ENCODE peak calls at places on chromosomes 7 and 10, in four cellular contexts. Z is thoracic aorta, M is mammary epithelial cell, Q is GM23338. E is an unnamed sample.

GRCh38 chr10:70265032-70265689 is 18.6 kb downstream of the NPFFR1 start:
- DNase-seq in Z (no peak), M (peak), Q (peak), E (peak)

GRCh38 chr10:106957825-106958581 is 206.5 kb downstream of the SORCS1 start:
- DNase-seq in Z (no peak), M (no peak), Q (peak), E (no peak)

GRCh38 chr10:120429395-120429794 is 27.6 kb upstream of the PLPP4 start:
- DNase-seq in Z (no peak), M (no peak), Q (no peak), E (no peak)

GRCh38 chr7:154841731-154842331 is 161.1 kb downstream of the PAXIP1 start:
- DNase-seq in Z (no peak), M (no peak), Q (no peak), E (no peak)

GRCh38 chr10:104348601-104349000 is 5.0 kb upstream of the CFAP58 start:
- DNase-seq in Z (no peak), M (no peak), Q (no peak), E (no peak)

GRCh38 chr7:999921-1000593 is 17.1 kb downstream of the CYP2W1 start:
- DNase-seq in Z (no peak), M (no peak), Q (no peak), E (no peak)

GRCh38 chr10:89879121-89879520 is 177.7 kb downstream of the KIF20B start:
- DNase-seq in Z (no peak), M (peak), Q (no peak), E (no peak)

GRCh38 chr7:150425670-150426069 is 24.8 kb upstream of the GIMAP8 start:
- DNase-seq in Z (no peak), M (no peak), Q (no peak), E (no peak)

GRCh38 chr10:87818505-87819273 is 663 bp upstream of the ATAD1 start:
- DNase-seq in Z (no peak), M (peak), Q (peak), E (peak)

GRCh38 chr10:63703113-63703670 is 182.0 kb downstream of the REEP3 start:
- DNase-seq in Z (no peak), M (no peak), Q (peak), E (no peak)

GRCh38 chr10:74640134-74640533 is 186.3 kb upstream of the KAT6B start:
- DNase-seq in Z (no peak), M (peak), Q (peak), E (peak)

GRCh38 chr10:69684981-69685353 is 54.9 kb downstream of the FAM241B start:
- DNase-seq in Z (no peak), M (no peak), Q (no peak), E (no peak)

GRCh38 chr7:24341677-24342076 is 57.7 kb downstream of the NPY start:
- DNase-seq in Z (no peak), M (no peak), Q (peak), E (peak)

GRCh38 chr7:132333301-132333700 is 243.0 kb downstream of the PLXNA4 start:
- DNase-seq in Z (no peak), M (no peak), Q (no peak), E (no peak)

GRCh38 chr10:14383266-14383665 is 52.5 kb upstream of the FRMD4A start:
- DNase-seq in Z (no peak), M (no peak), Q (no peak), E (no peak)

GRCh38 chr10:21532694-21533576 is 1.1 kb upstream of the MLLT10 start:
- DNase-seq in Z (no peak), M (no peak), Q (no peak), E (peak)

GRCh38 chr10:20115929-20116328 is 299.7 kb downstream of the PLXDC2 start:
- DNase-seq in Z (no peak), M (no peak), Q (peak), E (no peak)

DNA sequence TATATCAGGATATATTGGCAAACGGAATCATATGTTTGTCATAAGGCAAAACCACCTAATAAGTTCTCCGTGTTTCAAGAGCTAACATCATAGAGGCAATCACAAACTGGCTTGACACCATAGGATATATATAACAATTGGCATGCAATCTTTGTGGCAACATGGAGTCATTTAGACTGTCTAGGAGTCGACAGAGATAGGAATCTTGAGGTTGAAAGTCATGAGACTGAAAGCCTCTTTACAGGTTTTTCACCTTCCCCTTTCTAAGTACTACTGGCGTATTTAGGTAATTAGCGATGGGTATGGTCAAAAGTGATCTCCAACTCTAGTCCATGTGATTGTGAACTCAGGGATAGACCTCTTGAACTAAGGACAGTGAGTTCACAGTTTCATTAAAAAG is 63.7 kb downstream of the THSD7A start:
- DNase-seq in Z (no peak), M (no peak), Q (no peak), E (no peak)
- TF ChIP-seq CTCF in Z (no peak), M (no peak), Q (no peak), E (no peak)

GRCh38 chr7:47580811-47581331 is 1.0 kb downstream of the TNS3 start:
- DNase-seq in Z (no peak), M (no peak), Q (peak), E (no peak)
- TF ChIP-seq CTCF in Z (no peak), M (no peak), Q (peak), E (no peak)

DNA sequence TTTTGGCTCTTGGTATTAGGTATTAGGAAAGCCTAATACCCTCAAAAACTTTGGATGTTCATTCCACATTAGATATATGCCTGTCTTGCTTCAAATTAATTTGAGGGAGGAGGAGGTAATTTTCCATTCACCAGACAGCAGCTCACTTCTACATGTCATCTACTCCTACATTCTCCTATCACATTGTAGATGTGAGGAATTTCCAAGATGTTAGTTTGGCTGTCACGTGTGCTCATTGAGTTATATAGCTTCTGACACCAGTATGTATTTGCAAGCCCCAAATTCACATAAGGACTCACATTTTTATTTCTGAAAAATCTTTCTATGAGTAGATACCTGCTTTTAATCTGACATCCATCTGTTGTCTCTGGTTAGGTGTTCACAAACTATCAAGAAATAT is 22.5 kb upstream of the SMKR1 start:
- DNase-seq in Z (no peak), M (no peak), Q (no peak), E (no peak)
- TF ChIP-seq CTCF in Z (no peak), M (no peak), Q (no peak), E (no peak)

DNA sequence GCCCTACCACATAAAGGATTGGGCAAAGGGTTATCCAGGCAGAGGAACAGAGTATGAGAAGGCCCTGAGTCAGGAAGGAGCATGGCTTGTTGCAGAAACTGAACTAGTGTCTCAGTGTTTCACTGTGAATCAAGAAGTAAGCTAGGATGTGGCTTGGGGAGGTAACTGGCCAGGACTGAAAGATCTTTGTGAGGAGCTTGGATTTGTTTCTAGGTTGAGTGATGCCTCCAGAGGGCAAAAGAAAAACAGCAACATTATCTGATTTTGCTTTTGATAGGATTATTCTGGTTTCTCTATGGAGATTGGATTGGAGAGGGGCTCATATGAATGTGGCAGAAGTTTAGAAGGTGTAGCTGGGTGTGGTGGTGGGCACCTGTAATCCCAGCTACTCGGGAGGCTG is 137.9 kb upstream of the HDAC9 start:
- DNase-seq in Z (no peak), M (peak), Q (peak), E (peak)
- TF ChIP-seq CTCF in Z (peak), M (peak), Q (peak), E (no peak)

GRCh38 chr10:113616244-113617074 is 47.4 kb downstream of the NRAP start:
- DNase-seq in Z (no peak), M (no peak), Q (peak), E (peak)
- TF ChIP-seq CTCF in Z (no peak), M (peak), Q (peak), E (peak)

DNA sequence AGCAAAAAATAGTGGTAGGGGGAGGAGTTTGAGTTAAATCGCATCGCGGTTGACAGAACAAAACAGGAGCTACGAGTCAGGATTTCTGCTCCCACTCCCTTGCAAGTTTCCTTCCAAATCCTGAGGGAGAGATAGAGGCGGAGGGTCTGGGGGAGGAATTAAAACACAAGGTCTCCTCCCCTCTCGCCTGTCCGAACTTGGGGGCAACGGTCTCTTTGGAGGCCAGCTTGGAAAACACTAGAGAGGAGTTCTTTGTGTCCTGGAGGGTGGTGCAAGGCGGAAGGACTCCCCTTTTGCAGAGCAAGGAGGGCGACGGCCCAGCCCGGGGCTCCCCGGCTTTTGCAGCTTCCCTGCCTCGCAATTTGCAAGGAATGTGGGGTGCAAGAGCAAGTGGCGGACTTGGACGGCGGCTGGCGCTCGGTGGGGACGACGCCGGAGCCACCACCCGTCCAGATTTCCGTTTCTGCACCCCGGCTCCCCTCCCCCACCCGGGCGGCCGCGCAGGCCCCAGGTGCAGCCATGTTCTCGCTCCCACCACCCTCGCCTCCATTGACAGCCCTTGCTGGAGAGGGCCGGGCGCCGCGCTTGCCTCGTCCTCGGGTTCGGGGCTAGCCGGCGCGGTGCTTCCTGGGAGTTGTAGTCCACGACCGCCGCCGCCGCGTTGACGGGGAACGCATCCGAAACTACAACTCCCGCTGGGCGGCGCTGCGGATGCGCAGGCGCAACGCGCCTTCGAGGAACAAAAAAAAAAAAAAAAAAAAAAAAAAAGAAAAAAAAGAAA is 417 bp upstream of the GTF2I start:
- DNase-seq in Z (peak), M (peak), Q (peak), E (peak)
- TF ChIP-seq CTCF in Z (no peak), M (peak), Q (no peak), E (peak)

GRCh38 chr7:158856883-158857668 is 718 bp downstream of the DYNC2I1 start:
- DNase-seq in Z (no peak), M (no peak), Q (no peak), E (no peak)

GRCh38 chr7:158850390-158851174 is 5.8 kb upstream of the DYNC2I1 start:
- DNase-seq in Z (no peak), M (no peak), Q (no peak), E (no peak)

GRCh38 chr7:158849553-158850389 is 6.6 kb upstream of the DYNC2I1 start:
- DNase-seq in Z (no peak), M (no peak), Q (no peak), E (no peak)

GRCh38 chr7:158858592-158859503 is 2.5 kb downstream of the DYNC2I1 start:
- DNase-seq in Z (no peak), M (no peak), Q (peak), E (no peak)

DNA sequence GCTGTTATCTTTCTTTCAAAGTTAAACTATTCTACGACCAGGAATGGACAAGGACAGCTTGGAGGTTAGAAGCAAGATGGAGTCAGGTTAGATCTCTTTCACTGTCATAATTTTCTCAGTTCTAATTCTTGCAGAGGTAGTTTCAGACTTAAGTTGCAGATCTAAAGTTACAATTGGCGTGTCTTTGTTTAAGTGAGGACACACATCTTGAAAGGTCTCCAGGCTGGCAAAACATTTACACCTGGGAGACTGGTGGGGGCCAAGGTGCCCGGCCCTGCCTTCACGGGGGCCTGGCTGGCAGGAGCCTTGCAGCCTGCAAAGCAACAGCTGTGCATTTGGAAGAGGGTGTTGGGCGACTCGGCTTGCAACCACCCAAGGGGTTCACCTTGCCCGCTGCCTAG is 1.7 kb upstream of the DYNC2I1 start:
- DNase-seq in Z (no peak), M (no peak), Q (no peak), E (no peak)
- TF ChIP-seq CTCF in Z (no peak), M (no peak), Q (no peak), E (no peak)

GRCh38 chr10:110221721-110222261 is 14.4 kb downstream of the MXI1 start:
- DNase-seq in Z (peak), M (peak), Q (peak), E (peak)
- TF ChIP-seq CTCF in Z (no peak), M (peak), Q (peak), E (no peak)

DNA sequence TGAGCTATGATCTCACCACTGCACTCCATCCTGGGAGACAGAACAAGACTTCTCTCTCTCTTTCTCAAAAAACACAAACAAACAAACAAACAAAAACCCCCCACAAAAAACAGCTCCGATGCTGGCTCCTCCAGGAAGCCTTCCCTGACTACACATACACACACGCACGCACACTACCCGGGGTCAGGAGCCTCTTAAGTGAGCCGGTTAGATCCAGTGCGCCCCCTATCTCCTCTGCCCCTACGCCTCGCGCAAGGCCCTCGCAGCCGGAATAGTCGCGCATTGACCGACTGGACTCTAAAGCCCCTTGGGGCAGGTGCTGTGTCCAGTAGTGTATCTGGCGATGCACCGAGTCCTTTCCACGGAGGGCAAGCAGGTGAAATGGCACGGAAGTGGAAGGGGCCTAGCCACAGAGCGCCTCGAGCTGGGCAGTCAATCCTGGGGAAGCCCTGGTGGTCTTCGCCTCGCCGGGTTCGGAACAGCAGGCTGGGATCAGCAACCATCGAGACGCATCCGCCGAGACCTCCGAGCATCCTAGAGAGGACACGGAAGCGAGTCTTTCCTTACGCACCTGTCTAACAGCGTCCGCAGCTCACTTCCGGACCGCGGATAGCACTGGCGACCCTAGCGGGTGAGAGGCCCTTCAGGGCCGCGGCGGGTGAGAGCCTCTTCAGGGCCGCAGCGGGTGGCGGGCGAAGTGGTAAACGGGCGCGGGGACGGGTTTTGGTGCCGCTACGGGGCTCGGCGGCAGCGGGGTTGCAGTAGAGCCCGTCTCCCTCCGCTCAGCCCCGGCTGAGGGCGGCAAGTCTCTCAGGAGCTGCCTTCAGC is at the start of gene ZSCAN25:
- DNase-seq in Z (peak), M (peak), Q (peak), E (peak)
- TF ChIP-seq CTCF in Z (no peak), M (peak), Q (peak), E (no peak)

E was measured in MCF 10A.